ENCODE peak calls at places on chromosomes 12 and 14, in ten cellular contexts. Z is activated CD4-positive, alpha-beta T cell treated with anti-CD3 and anti-CD28 coated beads for 48 hours; T is nucleus accumbens; G is A673; A is SW480; P is ecto neural progenitor cell; C is HFFc6; L is brain microvascular endothelial cell; X is prostate gland; D is GM19239. Q is an unnamed sample.

GRCh38 chr12:93323625-93324165 is 54.0 kb upstream of the NUDT4 start:
- DNase-seq in Z (no peak), T (no peak), G (no peak), A (no peak), P (no peak), C (peak), L (no peak), X (no peak), D (no peak), Q (no peak)

GRCh38 chr14:59435106-59435505 is 30.1 kb downstream of the GPR135 start:
- DNase-seq in Z (no peak), T (no peak), G (no peak), A (no peak), P (no peak), C (no peak), L (no peak), X (no peak), D (no peak), Q (no peak)

GRCh38 chr14:60508363-60508706 is 611 bp upstream of the SIX6 start:
- DNase-seq in Z (no peak), T (no peak), G (no peak), A (no peak), P (no peak), C (no peak), L (no peak), X (no peak), D (no peak), Q (no peak)

GRCh38 chr12:120720234-120720968 is 5.2 kb upstream of the ACADS start:
- DNase-seq in Z (no peak), T (peak), G (no peak), A (no peak), P (no peak), C (peak), L (peak), X (no peak), D (no peak), Q (no peak)

GRCh38 chr14:50520947-50521815 is 11.2 kb downstream of the MAP4K5 start:
- DNase-seq in Z (peak), T (no peak), G (peak), A (peak), P (no peak), C (peak), L (peak), X (no peak), D (no peak), Q (peak)

GRCh38 chr12:98227162-98227561 is 288.2 kb upstream of the TMPO start:
- DNase-seq in Z (no peak), T (no peak), G (peak), A (no peak), P (no peak), C (no peak), L (no peak), X (no peak), D (no peak), Q (no peak)

GRCh38 chr12:105233045-105233905 is 2.7 kb downstream of the APPL2 start:
- DNase-seq in Z (no peak), T (no peak), G (no peak), A (no peak), P (no peak), C (no peak), L (no peak), X (no peak), D (no peak), Q (no peak)

GRCh38 chr14:94539181-94539580 is 22.1 kb upstream of the SERPINA4 start:
- DNase-seq in Z (no peak), T (no peak), G (no peak), A (no peak), P (no peak), C (no peak), L (no peak), X (no peak), D (no peak), Q (no peak)

GRCh38 chr14:58294201-58294600 is 4.2 kb upstream of the ARID4A start:
- DNase-seq in Z (no peak), T (no peak), G (no peak), A (no peak), P (no peak), C (no peak), L (no peak), X (no peak), D (no peak), Q (no peak)

GRCh38 chr12:63103489-63104131 is 47.4 kb downstream of the AVPR1A start:
- DNase-seq in Z (peak), T (no peak), G (peak), A (peak), P (no peak), C (peak), L (no peak), X (no peak), D (no peak), Q (no peak)

Q was measured in activated CD4-positive, alpha-beta memory T cell treated with anti-CD3 and anti-CD28 coated beads for 36 hours.